ENCODE peak calls at places on chromosome 16, in four cellular contexts. One of them, this sample, is unnamed.
A peak's percentile ranks its signal among the peaks of the same experiment; 100 is the strongest.

GRCh38 chr16:31253642-31254045 is 6.1 kb upstream of the ITGAM start:
- DNase-seq in natural killer cell: peak; percentile 28
- DNase-seq in neural progenitor cell: no peak
- DNase-seq in heart right ventricle: no peak
- DNase-seq in this sample: no peak

GRCh38 chr16:50954469-50954868 is 196.6 kb downstream of the SALL1 start:
- DNase-seq in natural killer cell: no peak
- DNase-seq in neural progenitor cell: no peak
- DNase-seq in heart right ventricle: no peak
- DNase-seq in this sample: no peak

GRCh38 chr16:77869997-77870813 is 81.8 kb downstream of the VAT1L start:
- DNase-seq in heart right ventricle: peak; percentile 36
- DNase-seq in neural progenitor cell: no peak
- DNase-seq in natural killer cell: no peak
- DNase-seq in this sample: no peak

GRCh38 chr16:54282202-54282922 is 4.2 kb downstream of the IRX3 start:
- DNase-seq in heart right ventricle: peak; percentile 76
- DNase-seq in neural progenitor cell: peak; percentile 86
- DNase-seq in natural killer cell: no peak
- DNase-seq in this sample: no peak

GRCh38 chr16:75108792-75109731 is 7.5 kb downstream of the LDHD start:
- DNase-seq in neural progenitor cell: no peak
- DNase-seq in heart right ventricle: peak; percentile 84
- DNase-seq in natural killer cell: no peak
- DNase-seq in this sample: no peak

GRCh38 chr16:74902161-74902560 is 82.8 kb downstream of the WDR59 start:
- DNase-seq in natural killer cell: no peak
- DNase-seq in heart right ventricle: no peak
- DNase-seq in neural progenitor cell: no peak
- DNase-seq in this sample: no peak

GRCh38 chr16:68090109-68090508 is 4.9 kb downstream of the NFATC3 start:
- DNase-seq in natural killer cell: no peak
- DNase-seq in neural progenitor cell: no peak
- DNase-seq in heart right ventricle: no peak
- DNase-seq in this sample: no peak

GRCh38 chr16:56120447-56121155 is 70.7 kb upstream of the GNAO1 start:
- DNase-seq in neural progenitor cell: no peak
- DNase-seq in natural killer cell: no peak
- DNase-seq in heart right ventricle: no peak
- DNase-seq in this sample: no peak

GRCh38 chr16:12613131-12613991 is 190.3 kb downstream of the CPPED1 start:
- DNase-seq in neural progenitor cell: no peak
- DNase-seq in natural killer cell: no peak
- DNase-seq in heart right ventricle: no peak
- DNase-seq in this sample: no peak

GRCh38 chr16:16075463-16076399 is 126.3 kb downstream of the ABCC1 start:
- DNase-seq in neural progenitor cell: no peak
- DNase-seq in heart right ventricle: peak; percentile 29
- DNase-seq in natural killer cell: no peak
- DNase-seq in this sample: no peak

GRCh38 chr16:66856184-66856730 is 12.0 kb downstream of the CA7 start:
- DNase-seq in natural killer cell: no peak
- DNase-seq in neural progenitor cell: no peak
- DNase-seq in heart right ventricle: no peak
- DNase-seq in this sample: no peak

GRCh38 chr16:13269905-13270528 is 368.6 kb downstream of the SHISA9 start:
- DNase-seq in natural killer cell: no peak
- DNase-seq in neural progenitor cell: no peak
- DNase-seq in heart right ventricle: no peak
- DNase-seq in this sample: no peak

GRCh38 chr16:3952342-3953131 is 72.0 kb upstream of the CREBBP start:
- DNase-seq in natural killer cell: no peak
- DNase-seq in heart right ventricle: peak; percentile 82
- DNase-seq in neural progenitor cell: peak; percentile 53
- DNase-seq in this sample: no peak

GRCh38 chr16:57475711-57476339 is 10.5 kb downstream of the DOK4 start:
- DNase-seq in heart right ventricle: no peak
- DNase-seq in neural progenitor cell: peak; percentile 89
- DNase-seq in natural killer cell: peak; percentile 71
- DNase-seq in this sample: peak; percentile 82